ENCODE peak calls at places on chromosomes 3 and 15, in seven cellular contexts. One of them, this sample, is unnamed. For H3K4me1, the result is how much of the 10 kb centered on the place peaks cover.

GRCh38 chr3:193499152-193499551 is 55.5 kb downstream of the ATP13A4 start:
- DNase-seq in ascending aorta: no peak
- DNase-seq in IMR-90: no peak
- DNase-seq in CD4-positive, alpha-beta memory T cell: no peak
- DNase-seq in HCT116: no peak
- DNase-seq in CD8-positive, alpha-beta T cell: no peak
- DNase-seq in OCI-LY7: no peak
- DNase-seq in this sample: no peak

GRCh38 chr3:128698211-128699011 is 27.6 kb upstream of the RAB7A start:
- DNase-seq in OCI-LY7: no peak
- DNase-seq in ascending aorta: no peak
- DNase-seq in CD8-positive, alpha-beta T cell: no peak
- DNase-seq in IMR-90: no peak
- DNase-seq in HCT116: no peak
- DNase-seq in CD4-positive, alpha-beta memory T cell: no peak
- DNase-seq in this sample: peak

GRCh38 chr3:34009480-34009844 is 211.0 kb downstream of the PDCD6IP start:
- DNase-seq in HCT116: no peak
- DNase-seq in ascending aorta: no peak
- DNase-seq in OCI-LY7: no peak
- DNase-seq in CD8-positive, alpha-beta T cell: no peak
- DNase-seq in CD4-positive, alpha-beta memory T cell: no peak
- DNase-seq in IMR-90: peak
- DNase-seq in this sample: no peak

GRCh38 chr3:4504340-4505261 is 11.5 kb downstream of the ITPR1 start:
- DNase-seq in IMR-90: no peak
- DNase-seq in OCI-LY7: peak
- DNase-seq in CD8-positive, alpha-beta T cell: no peak
- DNase-seq in HCT116: no peak
- DNase-seq in CD4-positive, alpha-beta memory T cell: peak
- DNase-seq in ascending aorta: no peak
- DNase-seq in this sample: no peak

GRCh38 chr15:99987701-99988100 is 254.5 kb upstream of the LYSMD4 start:
- DNase-seq in CD8-positive, alpha-beta T cell: no peak
- DNase-seq in OCI-LY7: no peak
- DNase-seq in IMR-90: no peak
- DNase-seq in HCT116: no peak
- DNase-seq in CD4-positive, alpha-beta memory T cell: no peak
- DNase-seq in ascending aorta: no peak
- DNase-seq in this sample: no peak

GRCh38 chr3:123258811-123259420 is 57.2 kb downstream of the SEC22A start:
- DNase-seq in ascending aorta: no peak
- DNase-seq in OCI-LY7: peak
- DNase-seq in CD4-positive, alpha-beta memory T cell: peak
- DNase-seq in CD8-positive, alpha-beta T cell: no peak
- DNase-seq in HCT116: peak
- DNase-seq in IMR-90: peak
- DNase-seq in this sample: peak

GRCh38 chr3:58629629-58630028 is 36.9 kb downstream of the FAM3D start:
- DNase-seq in ascending aorta: no peak
- DNase-seq in CD8-positive, alpha-beta T cell: no peak
- DNase-seq in IMR-90: no peak
- DNase-seq in HCT116: no peak
- DNase-seq in OCI-LY7: no peak
- DNase-seq in CD4-positive, alpha-beta memory T cell: no peak
- DNase-seq in this sample: no peak

GRCh38 chr15:38068600-38068999 is 134.2 kb downstream of the TMCO5A start:
- DNase-seq in OCI-LY7: no peak
- DNase-seq in IMR-90: no peak
- DNase-seq in CD4-positive, alpha-beta memory T cell: no peak
- DNase-seq in HCT116: no peak
- DNase-seq in CD8-positive, alpha-beta T cell: no peak
- DNase-seq in ascending aorta: no peak
- DNase-seq in this sample: no peak

GRCh38 chr3:58742239-58742638 is 75.7 kb upstream of the FAM3D start:
- DNase-seq in HCT116: no peak
- DNase-seq in ascending aorta: no peak
- DNase-seq in IMR-90: no peak
- DNase-seq in CD8-positive, alpha-beta T cell: no peak
- DNase-seq in CD4-positive, alpha-beta memory T cell: no peak
- DNase-seq in OCI-LY7: no peak
- DNase-seq in this sample: no peak

GRCh38 chr15:33067456-33067855 is 127.1 kb downstream of the FMN1 start:
- DNase-seq in IMR-90: peak
- DNase-seq in OCI-LY7: no peak
- DNase-seq in CD4-positive, alpha-beta memory T cell: no peak
- DNase-seq in HCT116: no peak
- DNase-seq in ascending aorta: no peak
- DNase-seq in CD8-positive, alpha-beta T cell: no peak
- DNase-seq in this sample: peak

GRCh38 chr3:185552358-185552877 is at the start of gene LIPH:
- DNase-seq in ascending aorta: no peak
- DNase-seq in IMR-90: peak
- DNase-seq in CD8-positive, alpha-beta T cell: no peak
- DNase-seq in HCT116: peak
- DNase-seq in OCI-LY7: no peak
- DNase-seq in CD4-positive, alpha-beta memory T cell: no peak
- DNase-seq in this sample: peak

GRCh38 chr3:113218011-113218678 is 6.8 kb downstream of the BOC start:
- DNase-seq in IMR-90: no peak
- DNase-seq in CD8-positive, alpha-beta T cell: no peak
- DNase-seq in OCI-LY7: no peak
- DNase-seq in ascending aorta: no peak
- DNase-seq in HCT116: no peak
- DNase-seq in CD4-positive, alpha-beta memory T cell: no peak
- DNase-seq in this sample: no peak

GRCh38 chr3:33803252-33803651 is 4.8 kb downstream of the PDCD6IP start:
- DNase-seq in ascending aorta: no peak
- DNase-seq in CD4-positive, alpha-beta memory T cell: no peak
- DNase-seq in IMR-90: no peak
- DNase-seq in CD8-positive, alpha-beta T cell: no peak
- DNase-seq in OCI-LY7: no peak
- DNase-seq in HCT116: no peak
- DNase-seq in this sample: no peak

GRCh38 chr3:158097571-158098553 is 8.4 kb downstream of the SHOX2 start:
- DNase-seq in ascending aorta: peak
- DNase-seq in CD8-positive, alpha-beta T cell: peak
- DNase-seq in OCI-LY7: peak
- DNase-seq in CD4-positive, alpha-beta memory T cell: peak
- DNase-seq in IMR-90: peak
- DNase-seq in HCT116: no peak
- DNase-seq in this sample: peak

DNA sequence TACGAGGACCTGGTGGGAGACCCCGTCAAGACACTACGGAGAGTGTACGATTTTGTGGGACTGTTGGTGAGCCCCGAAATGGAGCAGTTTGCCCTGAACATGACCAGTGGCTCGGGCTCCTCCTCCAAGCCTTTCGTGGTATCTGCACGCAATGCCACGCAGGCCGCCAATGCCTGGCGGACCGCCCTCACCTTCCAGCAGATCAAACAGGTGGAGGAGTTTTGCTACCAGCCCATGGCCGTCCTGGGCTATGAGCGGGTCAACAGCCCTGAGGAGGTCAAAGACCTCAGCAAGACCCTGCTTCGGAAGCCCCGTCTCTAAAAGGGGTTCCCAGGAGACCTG is 2.5 kb downstream of the CHST2 start:
- DNase-seq in HCT116: no peak
- DNase-seq in CD4-positive, alpha-beta memory T cell: no peak
- DNase-seq in ascending aorta: no peak
- DNase-seq in CD8-positive, alpha-beta T cell: no peak
- DNase-seq in OCI-LY7: no peak
- DNase-seq in IMR-90: no peak
- DNase-seq in this sample: no peak
- H3K4me1 ChIP-seq in HCT116: under half
- H3K4me1 ChIP-seq in CD4-positive, alpha-beta memory T cell: under half
- H3K4me1 ChIP-seq in ascending aorta: under half
- H3K4me1 ChIP-seq in CD8-positive, alpha-beta T cell: under half
- H3K4me1 ChIP-seq in OCI-LY7: under half
- H3K4me1 ChIP-seq in IMR-90: under half
- H3K4me1 ChIP-seq in this sample: under half

DNA sequence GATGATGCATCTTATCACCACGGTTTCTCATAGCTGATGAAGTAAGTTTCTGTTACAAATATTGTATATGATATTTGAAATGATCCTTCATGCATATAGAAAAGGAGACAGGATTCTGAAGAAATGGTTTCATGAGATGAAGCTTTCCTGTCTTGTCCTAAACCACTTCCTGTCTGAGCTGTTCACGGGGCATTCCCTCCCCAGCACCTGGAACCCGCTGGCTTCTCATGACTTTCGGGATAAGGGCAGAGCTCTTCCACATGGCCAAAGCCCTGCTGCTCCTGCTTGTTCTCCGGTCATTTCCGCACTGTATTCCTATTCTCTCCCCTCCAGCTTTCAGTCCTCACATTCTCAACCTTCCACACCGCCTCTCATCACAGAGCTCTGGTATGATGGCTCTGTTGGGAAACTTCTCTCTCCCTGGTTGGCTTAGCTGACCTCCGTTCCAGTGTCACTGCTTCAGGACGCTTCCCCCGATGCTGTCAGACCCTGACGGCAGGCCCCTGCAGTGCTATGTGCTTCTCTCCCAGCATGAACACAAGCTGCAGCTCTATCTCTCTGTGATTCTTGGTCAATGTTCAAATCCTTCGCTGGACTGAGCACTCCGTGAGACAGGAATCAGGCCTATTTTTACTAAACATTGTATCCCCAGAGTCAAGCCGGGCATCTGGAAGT is 86.9 kb upstream of the HERC1 start:
- DNase-seq in IMR-90: no peak
- DNase-seq in ascending aorta: no peak
- DNase-seq in OCI-LY7: no peak
- DNase-seq in CD8-positive, alpha-beta T cell: no peak
- DNase-seq in CD4-positive, alpha-beta memory T cell: no peak
- DNase-seq in HCT116: no peak
- DNase-seq in this sample: no peak
- H3K4me1 ChIP-seq in IMR-90: under half
- H3K4me1 ChIP-seq in ascending aorta: under half
- H3K4me1 ChIP-seq in OCI-LY7: under half
- H3K4me1 ChIP-seq in CD8-positive, alpha-beta T cell: under half
- H3K4me1 ChIP-seq in CD4-positive, alpha-beta memory T cell: under half
- H3K4me1 ChIP-seq in HCT116: under half
- H3K4me1 ChIP-seq in this sample: under half

GRCh38 chr15:89827821-89828220 is 13.2 kb upstream of the ANPEP start:
- DNase-seq in ascending aorta: no peak
- DNase-seq in IMR-90: no peak
- DNase-seq in CD4-positive, alpha-beta memory T cell: no peak
- DNase-seq in CD8-positive, alpha-beta T cell: no peak
- DNase-seq in HCT116: no peak
- DNase-seq in OCI-LY7: no peak
- DNase-seq in this sample: no peak
- H3K4me1 ChIP-seq in ascending aorta: under half
- H3K4me1 ChIP-seq in IMR-90: under half
- H3K4me1 ChIP-seq in CD4-positive, alpha-beta memory T cell: under half
- H3K4me1 ChIP-seq in CD8-positive, alpha-beta T cell: under half
- H3K4me1 ChIP-seq in HCT116: under half
- H3K4me1 ChIP-seq in OCI-LY7: under half
- H3K4me1 ChIP-seq in this sample: under half

DNA sequence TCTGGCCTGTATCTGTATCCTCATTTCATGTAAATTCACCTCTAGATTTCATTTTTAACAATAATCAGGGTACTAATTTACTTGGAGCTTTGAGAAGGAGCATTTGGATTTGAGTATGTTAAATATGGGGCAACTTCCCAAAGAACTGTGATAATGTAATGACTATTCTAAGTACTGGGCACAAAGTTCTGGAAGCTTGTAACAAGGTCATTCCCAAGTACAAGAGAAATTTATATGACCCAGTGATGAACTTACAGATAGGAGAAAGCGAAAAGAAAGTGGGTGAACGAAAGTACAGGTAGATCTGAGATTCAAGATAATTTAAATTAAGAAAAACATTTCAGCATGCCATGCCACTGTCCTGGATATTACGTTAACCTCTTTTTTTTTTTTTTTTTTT is 93.8 kb downstream of the MYO5A start:
- DNase-seq in HCT116: no peak
- DNase-seq in IMR-90: no peak
- DNase-seq in CD4-positive, alpha-beta memory T cell: no peak
- DNase-seq in OCI-LY7: no peak
- DNase-seq in ascending aorta: no peak
- DNase-seq in CD8-positive, alpha-beta T cell: no peak
- DNase-seq in this sample: no peak
- H3K4me1 ChIP-seq in HCT116: under half
- H3K4me1 ChIP-seq in IMR-90: under half
- H3K4me1 ChIP-seq in CD4-positive, alpha-beta memory T cell: under half
- H3K4me1 ChIP-seq in OCI-LY7: under half
- H3K4me1 ChIP-seq in ascending aorta: under half
- H3K4me1 ChIP-seq in CD8-positive, alpha-beta T cell: under half
- H3K4me1 ChIP-seq in this sample: under half

DNA sequence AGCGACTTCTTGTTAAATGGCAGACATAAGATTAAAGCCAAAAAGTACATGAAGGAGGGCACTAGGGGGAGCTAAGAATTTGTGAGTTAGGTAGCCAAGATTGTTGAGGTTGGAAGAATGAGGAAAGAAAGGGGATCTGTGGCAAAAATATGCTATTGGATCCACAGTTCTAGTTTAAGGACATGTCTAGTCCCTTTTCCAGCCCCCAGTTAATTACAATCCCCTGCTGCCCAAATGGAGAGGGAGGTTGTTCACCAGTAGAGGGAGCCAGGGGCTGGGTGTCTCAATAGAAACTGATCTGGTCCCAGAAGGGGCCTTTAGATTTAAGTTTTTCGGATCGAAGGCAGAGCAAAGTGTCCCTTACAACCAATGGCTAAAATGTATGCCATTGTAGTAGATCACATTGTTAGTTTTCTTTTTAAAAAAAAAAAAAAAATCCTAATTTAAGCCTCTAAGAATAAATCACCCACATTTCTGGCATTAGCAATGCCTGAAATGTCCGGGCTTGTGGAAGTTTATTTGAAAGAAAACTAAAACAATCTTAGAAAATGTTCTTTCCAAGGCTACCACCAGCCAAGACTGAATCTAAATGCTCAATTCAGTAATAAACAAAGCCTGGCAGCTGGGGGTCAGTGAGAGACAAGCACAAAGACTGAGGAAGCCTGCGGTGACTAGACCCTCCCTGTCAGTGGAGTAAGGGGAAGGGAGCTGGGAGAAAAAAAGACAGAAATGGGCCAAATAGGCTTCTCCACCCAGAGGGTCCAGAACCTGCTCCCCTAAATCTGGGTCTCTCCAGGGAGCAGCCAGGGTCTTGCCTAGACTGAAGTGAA is 7.1 kb downstream of the COL8A1 start:
- DNase-seq in IMR-90: peak
- DNase-seq in HCT116: peak
- DNase-seq in ascending aorta: no peak
- DNase-seq in CD4-positive, alpha-beta memory T cell: no peak
- DNase-seq in OCI-LY7: peak
- DNase-seq in CD8-positive, alpha-beta T cell: no peak
- DNase-seq in this sample: peak
- H3K4me1 ChIP-seq in IMR-90: under half
- H3K4me1 ChIP-seq in HCT116: under half
- H3K4me1 ChIP-seq in ascending aorta: under half
- H3K4me1 ChIP-seq in CD4-positive, alpha-beta memory T cell: under half
- H3K4me1 ChIP-seq in OCI-LY7: under half
- H3K4me1 ChIP-seq in CD8-positive, alpha-beta T cell: under half
- H3K4me1 ChIP-seq in this sample: under half

DNA sequence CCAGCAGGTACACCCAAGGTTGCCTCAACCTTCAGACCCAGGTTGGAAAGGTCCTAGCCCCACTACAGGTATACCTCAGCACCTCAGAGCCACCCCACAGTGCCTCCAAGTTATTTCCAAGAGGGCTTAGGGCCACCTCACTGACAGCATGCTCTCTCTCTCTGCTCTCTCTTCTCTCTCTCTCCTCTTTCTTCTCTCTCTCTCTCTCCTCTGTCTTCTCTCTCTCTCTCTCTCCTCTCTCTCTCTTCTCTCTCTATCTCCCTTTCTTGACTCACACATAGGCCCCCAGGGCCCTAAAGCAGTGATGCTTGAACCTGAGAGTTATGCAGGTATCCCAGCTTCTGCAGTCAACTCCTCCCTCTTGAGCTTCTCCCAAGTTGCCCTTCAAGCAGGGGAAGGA is 4.2 kb downstream of the CAV3 start:
- DNase-seq in HCT116: no peak
- DNase-seq in CD4-positive, alpha-beta memory T cell: no peak
- DNase-seq in OCI-LY7: no peak
- DNase-seq in IMR-90: no peak
- DNase-seq in ascending aorta: peak
- DNase-seq in CD8-positive, alpha-beta T cell: no peak
- DNase-seq in this sample: no peak
- H3K4me1 ChIP-seq in HCT116: under half
- H3K4me1 ChIP-seq in CD4-positive, alpha-beta memory T cell: under half
- H3K4me1 ChIP-seq in OCI-LY7: under half
- H3K4me1 ChIP-seq in IMR-90: under half
- H3K4me1 ChIP-seq in ascending aorta: under half
- H3K4me1 ChIP-seq in CD8-positive, alpha-beta T cell: under half
- H3K4me1 ChIP-seq in this sample: under half

This sample was measured in GM23338.